ENCODE peak calls at places on chromosomes 7 and 10, in nine cellular contexts. V, X, Q, I, F, U, A, S and L are unnamed samples. For H3K27me3 and H3K4me1, the result is how much of the 10 kb centered on the place peaks cover.

GRCh38 chr7:104960741-104961479 is 53.1 kb upstream of the KMT2E start:
- DNase-seq in V (no peak), X (no peak), Q (no peak), I (peak), F (peak), U (no peak), A (no peak), S (no peak), L (no peak)

GRCh38 chr10:16646474-16647059 is 124.9 kb upstream of the C1QL3 start:
- DNase-seq in V (no peak), X (no peak), Q (no peak), I (no peak), F (no peak), U (no peak), A (no peak), S (no peak), L (no peak)

GRCh38 chr7:51124321-51124720 is 192.3 kb downstream of the COBL start:
- DNase-seq in V (no peak), X (no peak), Q (no peak), I (no peak), F (no peak), U (no peak), A (no peak), S (no peak), L (no peak)

GRCh38 chr7:64879800-64880199 is 23.3 kb upstream of the ZNF273 start:
- DNase-seq in V (no peak), X (no peak), Q (no peak), I (no peak), F (no peak), U (no peak), A (no peak), S (no peak), L (no peak)

GRCh38 chr7:41148521-41148951 is 554.4 kb downstream of the INHBA start:
- DNase-seq in V (no peak), X (no peak), Q (peak), I (no peak), F (no peak), U (no peak), A (no peak), S (no peak), L (no peak)

GRCh38 chr7:2529161-2530075 is 9.8 kb downstream of the LFNG start:
- DNase-seq in V (peak), X (peak), Q (no peak), I (peak), F (peak), U (peak), A (peak), S (no peak), L (peak)

GRCh38 chr10:98402513-98402912 is 12.5 kb downstream of the PYROXD2 start:
- DNase-seq in V (no peak), X (no peak), Q (no peak), I (no peak), F (no peak), U (no peak), A (no peak), S (no peak), L (no peak)

GRCh38 chr10:123620621-123621020 is 45.5 kb upstream of the GPR26 start:
- DNase-seq in V (no peak), X (no peak), Q (no peak), I (no peak), F (no peak), U (no peak), A (no peak), S (no peak), L (no peak)

GRCh38 chr7:118918556-118918955 is 694.1 kb downstream of the ANKRD7 start:
- DNase-seq in V (no peak), X (no peak), Q (peak), I (no peak), F (no peak), U (no peak), A (no peak), S (no peak), L (no peak)

GRCh38 chr7:15891151-15891842 is 204.8 kb upstream of the MEOX2 start:
- DNase-seq in V (no peak), X (no peak), Q (no peak), I (no peak), F (no peak), U (no peak), A (no peak), S (no peak), L (no peak)

GRCh38 chr10:33215154-33215553 is 119.3 kb downstream of the NRP1 start:
- DNase-seq in V (no peak), X (no peak), Q (no peak), I (no peak), F (no peak), U (no peak), A (no peak), S (no peak), L (no peak)

GRCh38 chr10:125159932-125160855 is at the start of gene CTBP2:
- DNase-seq in V (no peak), X (peak), Q (peak), I (peak), F (peak), U (peak), A (no peak), S (no peak), L (peak)

GRCh38 chr10:124935946-124936345 is 6.0 kb upstream of the ZRANB1 start:
- DNase-seq in V (no peak), X (no peak), Q (no peak), I (no peak), F (no peak), U (no peak), A (no peak), S (no peak), L (no peak)

GRCh38 chr7:157719008-157719682 is 382.3 kb downstream of the DNAJB6 start:
- DNase-seq in V (no peak), X (no peak), Q (no peak), I (no peak), F (peak), U (no peak), A (no peak), S (no peak), L (no peak)

DNA sequence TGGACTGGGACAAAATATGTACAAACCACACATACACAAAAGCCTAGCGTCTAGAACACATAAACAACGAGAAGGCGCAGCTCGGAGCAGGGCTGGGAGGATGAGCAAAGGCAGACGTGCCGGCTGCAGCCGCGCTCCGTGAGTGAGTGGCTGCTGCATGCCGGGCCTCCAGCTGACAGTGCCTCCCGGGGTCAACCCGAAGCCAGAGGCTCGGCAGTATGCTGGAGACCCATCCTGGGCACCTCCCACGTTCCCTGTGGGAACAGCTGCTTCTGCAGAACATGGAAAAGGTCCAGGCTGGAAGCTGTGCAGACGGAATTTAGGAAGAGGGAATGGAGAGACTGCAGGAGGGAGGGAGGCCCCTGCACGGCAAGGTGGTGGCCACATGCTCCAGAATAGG is 3.6 kb upstream of the GPR146 start:
- DNase-seq in V (no peak), X (no peak), Q (no peak), I (no peak), F (no peak), U (no peak), A (no peak), S (no peak), L (peak)
- H3K4me3 ChIP-seq in V (no peak), X (no peak), Q (no peak), I (no peak), F (no peak), U (no peak), A (no peak), S (no peak), L (no peak)

DNA sequence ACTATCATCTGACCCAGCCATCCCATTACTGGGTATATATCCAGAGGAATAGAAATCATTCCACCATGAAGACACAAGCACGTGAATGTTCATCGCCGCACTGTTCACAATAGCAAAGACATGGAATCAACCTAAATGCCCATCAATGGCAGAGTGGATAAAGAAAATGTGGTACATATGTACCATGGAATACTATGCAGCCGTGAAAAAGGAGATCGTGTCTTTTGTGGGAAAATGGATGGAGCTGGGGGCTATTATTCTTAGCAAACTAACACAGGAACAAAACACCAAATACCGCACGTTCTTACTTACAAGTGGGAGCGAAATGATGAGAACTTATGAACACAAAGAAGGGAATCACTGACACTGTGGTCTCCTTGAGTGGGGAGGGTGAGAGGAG is 9.8 kb upstream of the KNDC1 start:
- DNase-seq in V (no peak), X (no peak), Q (no peak), I (no peak), F (no peak), U (no peak), A (no peak), S (no peak), L (no peak)
- H3K27me3 ChIP-seq in V (under half), X (under half), Q (under half), I (under half), F (under half), U (half or more), A (under half), S (under half), L (under half)

GRCh38 chr7:66859794-66860645 is 61.0 kb upstream of the TMEM248 start:
- DNase-seq in V (no peak), X (no peak), Q (no peak), I (no peak), F (no peak), U (no peak), A (no peak), S (no peak), L (no peak)
- H3K4me1 ChIP-seq in V (under half), X (under half), Q (under half), I (under half), F (under half), U (under half), A (under half), S (under half), L (under half)

DNA sequence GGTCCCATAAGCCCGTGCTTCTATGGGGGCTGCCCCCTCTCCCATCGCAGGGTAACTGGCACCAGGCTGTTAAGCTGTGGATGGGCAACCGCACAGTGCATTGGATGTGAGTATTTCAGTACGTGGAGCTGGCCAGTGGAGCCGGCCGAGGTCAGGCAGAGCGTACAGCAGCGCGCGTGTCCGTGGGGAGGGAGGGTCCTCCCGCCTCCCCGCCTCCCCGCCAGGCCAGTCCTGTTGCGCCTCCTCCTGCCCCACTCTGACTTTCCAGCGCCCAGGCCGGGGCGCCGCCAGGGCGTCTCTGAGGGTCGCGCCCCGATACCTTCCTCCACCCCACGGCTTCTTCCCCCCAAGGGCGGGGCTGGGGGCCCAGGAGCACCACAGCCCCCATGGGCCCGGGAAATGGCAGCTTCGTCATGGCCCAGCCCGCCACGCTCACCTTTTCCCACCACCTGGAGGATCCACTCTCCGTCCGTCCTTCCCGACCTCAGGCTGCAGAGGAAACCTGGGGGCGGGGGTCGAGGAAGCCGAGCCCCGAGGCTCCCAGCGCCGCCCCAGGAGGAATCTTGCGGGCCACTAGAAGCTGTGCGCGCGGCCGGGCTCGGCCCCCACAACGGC is 924 bp upstream of the PFKP start:
- DNase-seq in V (no peak), X (peak), Q (no peak), I (no peak), F (no peak), U (no peak), A (no peak), S (no peak), L (no peak)
- H3K4me3 ChIP-seq in V (no peak), X (no peak), Q (no peak), I (peak), F (peak), U (peak), A (peak), S (peak), L (no peak)